ENCODE peak calls at places on chromosomes 3 and 15, in five cellular contexts. M is neural progenitor cell, D is right cardiac atrium, S is heart left ventricle, L is WERI-Rb-1. A is an unnamed sample.
A peak's percentile ranks its signal among the peaks of the same experiment; 100 is the strongest.

GRCh38 chr15:45550436-45550835 is 27.9 kb upstream of the SLC30A4 start:
- DNase-seq in M (no peak), D (no peak), S (no peak), L (no peak), A (no peak)

GRCh38 chr3:10733297-10733696 is 82.7 kb upstream of the SLC6A11 start:
- DNase-seq in M (no peak), D (no peak), S (no peak), L (no peak), A (no peak)

GRCh38 chr15:51846463-51847230 is 17.2 kb downstream of the TMOD3 start:
- DNase-seq in M (no peak), D (no peak), S (no peak), L (no peak), A (no peak)

GRCh38 chr15:95574053-95574452 is 756.4 kb upstream of the NR2F2 start:
- DNase-seq in M (no peak), D (no peak), S (no peak), L (no peak), A (no peak)

GRCh38 chr3:58900372-58900771 is 149.5 kb downstream of the CFAP20DC start:
- DNase-seq in M (no peak), D (no peak), S (no peak), L (no peak), A (no peak)

GRCh38 chr3:81291586-81291985 is 469.9 kb downstream of the GBE1 start:
- DNase-seq in M (no peak), D (no peak), S (no peak), L (no peak), A (no peak)

GRCh38 chr3:197841789-197842188 is 50.7 kb downstream of the LRCH3 start:
- DNase-seq in M (no peak), D (no peak), S (no peak), L (no peak), A (no peak)

GRCh38 chr15:90286678-90287077 is 21.2 kb downstream of the NGRN start:
- DNase-seq in M (peak; percentile 40), D (no peak), S (no peak), L (peak; percentile 28), A (peak; percentile 51)

GRCh38 chr3:66241466-66241865 is 20.7 kb downstream of the SLC25A26 start:
- DNase-seq in M (no peak), D (no peak), S (no peak), L (no peak), A (no peak)

GRCh38 chr3:16759227-16759903 is 125.4 kb upstream of the PLCL2 start:
- DNase-seq in M (no peak), D (no peak), S (no peak), L (no peak), A (no peak)

GRCh38 chr3:165892565-165892964 is 55.3 kb upstream of the BCHE start:
- DNase-seq in M (no peak), D (no peak), S (no peak), L (no peak), A (peak; percentile 6)

GRCh38 chr3:2303567-2303966 is 204.9 kb downstream of the CNTN4 start:
- DNase-seq in M (peak; percentile 78), D (no peak), S (no peak), L (no peak), A (peak; percentile 46)

GRCh38 chr15:67064607-67065530 is 533 bp upstream of the SMAD3 start:
- DNase-seq in M (peak; percentile 68), D (no peak), S (peak; percentile 68), L (no peak), A (peak; percentile 87)

GRCh38 chr3:46370784-46371183 is at the start of gene CCR5:
- DNase-seq in M (no peak), D (no peak), S (no peak), L (no peak), A (no peak)

GRCh38 chr15:90885432-90886290 is 1.4 kb downstream of the FES start:
- DNase-seq in M (peak; percentile 85), D (peak; percentile 93), S (peak; percentile 80), L (peak; percentile 83), A (peak; percentile 94)

GRCh38 chr15:62026707-62027565 is 33.3 kb downstream of the VPS13C start:
- DNase-seq in M (no peak), D (no peak), S (no peak), L (no peak), A (no peak)

GRCh38 chr3:114420072-114420471 is 126.2 kb downstream of the TIGIT start:
- DNase-seq in M (peak; percentile 16), D (no peak), S (no peak), L (no peak), A (peak; percentile 4)

GRCh38 chr3:141426404-141427034 is 58.2 kb downstream of the ZBTB38 start:
- DNase-seq in M (peak; percentile 38), D (peak; percentile 92), S (peak; percentile 91), L (peak; percentile 94), A (peak; percentile 42)

GRCh38 chr3:51522273-51522981 is 16.1 kb upstream of the RAD54L2 start:
- DNase-seq in M (no peak), D (no peak), S (no peak), L (no peak), A (no peak)

GRCh38 chr3:76122007-76122406 is 336.7 kb upstream of the ZNF717 start:
- DNase-seq in M (no peak), D (no peak), S (no peak), L (no peak), A (no peak)

GRCh38 chr15:90829942-90830440 is 38.4 kb upstream of the FURIN start:
- DNase-seq in M (no peak), D (no peak), S (peak; percentile 50), L (no peak), A (peak; percentile 49)

GRCh38 chr15:66901336-66902100 is 163.9 kb upstream of the SMAD3 start:
- DNase-seq in M (no peak), D (no peak), S (no peak), L (no peak), A (no peak)

GRCh38 chr15:87777054-87777498 is 479.5 kb downstream of the NTRK3 start:
- DNase-seq in M (no peak), D (no peak), S (peak; percentile 29), L (no peak), A (no peak)

GRCh38 chr3:67290424-67290823 is 292.3 kb downstream of the KBTBD8 start:
- DNase-seq in M (no peak), D (peak; percentile 23), S (no peak), L (no peak), A (no peak)

GRCh38 chr3:194204036-194204792 is 68.3 kb downstream of the HES1 start:
- DNase-seq in M (peak; percentile 82), D (peak; percentile 60), S (no peak), L (no peak), A (peak; percentile 80)

GRCh38 chr15:98547741-98548166 is 100.6 kb upstream of the IGF1R start:
- DNase-seq in M (peak; percentile 44), D (peak; percentile 72), S (no peak), L (no peak), A (peak; percentile 75)

GRCh38 chr3:44318929-44319328 is 19.6 kb upstream of the TCAIM start:
- DNase-seq in M (peak; percentile 35), D (no peak), S (no peak), L (peak; percentile 77), A (peak; percentile 49)

GRCh38 chr3:173983353-173983752 is 585.8 kb downstream of the NLGN1 start:
- DNase-seq in M (no peak), D (no peak), S (no peak), L (no peak), A (no peak)

GRCh38 chr3:150519026-150519425 is 27.3 kb downstream of the SERP1 start:
- DNase-seq in M (no peak), D (no peak), S (no peak), L (no peak), A (no peak)

GRCh38 chr3:183046883-183047282 is 52.4 kb downstream of the MCCC1 start:
- DNase-seq in M (no peak), D (no peak), S (no peak), L (no peak), A (no peak)

GRCh38 chr3:183038764-183039163 is 58.4 kb upstream of the DCUN1D1 start:
- DNase-seq in M (no peak), D (no peak), S (no peak), L (no peak), A (no peak)

DNA sequence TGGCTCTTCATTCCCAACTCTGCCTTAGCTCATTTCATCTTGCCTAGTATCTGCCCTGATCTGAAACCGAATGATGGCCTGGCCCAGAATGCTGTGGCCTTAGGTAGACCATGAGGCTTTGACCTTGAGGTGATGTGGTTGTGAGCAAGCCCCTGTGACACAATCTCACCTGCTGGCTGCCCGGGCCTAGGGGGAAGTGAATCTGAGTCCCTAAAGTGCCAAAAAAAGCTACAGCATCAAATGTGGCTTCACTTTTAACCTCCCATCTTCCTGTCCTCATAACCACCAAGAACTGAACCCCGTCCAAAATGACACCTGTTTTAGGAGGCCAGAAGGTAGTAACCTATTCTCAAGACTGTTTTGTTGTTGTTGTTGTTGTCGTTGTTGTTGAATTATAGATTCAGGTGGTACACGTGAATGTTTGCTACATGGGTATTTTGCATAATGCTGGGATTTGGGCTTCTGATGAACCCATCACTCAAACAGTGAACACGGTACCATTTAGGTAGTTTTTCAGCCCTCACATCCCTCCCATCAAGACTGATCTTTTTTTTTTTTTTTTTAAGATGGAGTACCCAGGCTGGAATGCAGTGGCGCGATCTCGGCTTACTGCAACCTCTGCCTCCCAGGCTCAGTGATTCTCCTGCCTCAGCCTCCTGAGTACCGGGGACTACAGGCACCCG is 54.6 kb downstream of the MCCC1 start:
- DNase-seq in M (no peak), D (no peak), S (no peak), L (no peak), A (no peak)
- H3K4me3 ChIP-seq in M (no peak overlapping the region), D (no peak overlapping the region), S (no peak overlapping the region), L (no peak overlapping the region), A (no peak overlapping the region)

DNA sequence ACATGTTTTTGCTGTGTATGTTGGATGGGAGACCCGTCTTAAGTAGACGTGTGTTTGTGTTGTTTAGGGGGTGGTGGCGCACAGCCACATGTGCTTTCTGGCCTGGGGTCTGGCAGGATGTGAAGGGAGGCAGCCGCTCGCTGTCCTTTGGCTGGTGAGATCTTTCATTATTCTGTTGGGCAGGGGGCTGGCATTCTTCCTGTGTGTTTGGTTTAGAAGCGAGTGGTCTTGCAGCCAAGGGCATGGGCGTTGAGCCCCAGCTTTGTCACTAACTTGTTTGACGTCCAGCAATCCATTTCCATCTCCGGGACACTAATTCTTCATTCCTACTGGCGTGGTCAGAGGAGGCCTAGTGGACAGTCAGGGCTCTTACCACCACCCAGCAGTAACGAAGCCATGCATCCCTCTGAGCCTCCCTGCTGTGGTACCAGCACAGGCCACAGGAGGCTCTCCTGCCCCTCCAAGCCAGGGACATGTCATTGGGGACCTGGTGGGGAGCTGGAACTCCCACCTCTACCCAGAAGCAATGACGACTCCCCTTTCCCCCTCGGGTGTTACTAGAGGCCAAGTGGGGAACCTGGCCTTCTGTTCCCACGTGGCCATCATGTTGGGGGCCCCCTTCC is 10.7 kb downstream of the THSD4 start:
- DNase-seq in M (peak; percentile 21), D (no peak), S (no peak), L (peak; percentile 32), A (peak; percentile 79)
- H3K4me3 ChIP-seq in M (no peak overlapping the region), D (no peak overlapping the region), S (no peak overlapping the region), L (no peak overlapping the region), A (no peak overlapping the region)

DNA sequence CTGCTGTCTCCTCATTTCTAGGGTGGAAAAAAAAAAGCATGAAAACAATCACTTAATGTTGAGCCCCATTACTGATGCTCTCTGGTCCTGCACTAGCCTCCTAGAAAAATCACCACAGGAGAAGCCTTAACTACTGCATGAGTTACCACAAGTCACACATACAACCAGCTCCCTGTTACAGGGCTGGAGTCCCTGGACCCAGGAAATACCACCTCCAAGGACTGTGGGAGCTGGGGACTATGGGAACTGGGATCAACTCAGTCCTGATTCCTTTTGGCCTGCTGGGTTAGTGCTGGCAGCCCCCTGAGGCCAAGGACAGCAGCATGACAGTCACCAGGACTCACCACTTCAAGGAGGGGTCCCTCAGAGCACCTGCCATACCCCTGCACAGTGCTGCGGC is 534 bp downstream of the NR1I2 start:
- DNase-seq in M (no peak), D (no peak), S (no peak), L (no peak), A (no peak)
- H3K4me3 ChIP-seq in M (no peak overlapping the region), D (no peak overlapping the region), S (no peak overlapping the region), L (no peak overlapping the region), A (no peak overlapping the region)

GRCh38 chr15:93063292-93063671 is 25.7 kb downstream of the RGMA start:
- DNase-seq in M (no peak), D (no peak), S (no peak), L (no peak), A (no peak)
- H3K4me3 ChIP-seq in M (no peak overlapping the region), D (no peak overlapping the region), S (no peak overlapping the region), L (no peak overlapping the region), A (no peak overlapping the region)